ENCODE peak calls at places on chromosome 18, in eight cellular contexts. E, N, X, V, T, D, M and Z are unnamed samples.

GRCh38 chr18:56189615-56190014 is 448.8 kb downstream of the TXNL1 start:
- DNase-seq in T (no peak), N (no peak), D (no peak), X (no peak), V (peak), E (no peak), M (no peak), Z (no peak)

GRCh38 chr18:22723741-22724140 is 209.4 kb upstream of the RBBP8 start:
- DNase-seq in X (no peak), M (no peak), T (no peak), D (no peak), E (no peak), N (no peak), V (no peak), Z (no peak)

GRCh38 chr18:35378206-35378795 is 1.2 kb upstream of the ZNF396 start:
- DNase-seq in E (no peak), D (no peak), V (no peak), M (no peak), X (no peak), N (peak), T (no peak), Z (no peak)

GRCh38 chr18:68181956-68182355 is 533.0 kb downstream of the TMX3 start:
- DNase-seq in X (no peak), E (no peak), M (no peak), T (no peak), V (no peak), N (peak), D (no peak), Z (no peak)

GRCh38 chr18:63970803-63971191 is 916 bp downstream of the SERPINB8 start:
- DNase-seq in N (peak), D (peak), X (no peak), T (peak), M (no peak), E (peak), V (peak), Z (no peak)

GRCh38 chr18:34978953-34979608 is 62.1 kb upstream of the MAPRE2 start:
- DNase-seq in D (peak), N (peak), T (peak), M (peak), V (peak), E (peak), X (peak), Z (peak)

GRCh38 chr18:79704631-79705030 is 25.0 kb downstream of the CTDP1 start:
- DNase-seq in M (no peak), D (no peak), X (no peak), T (no peak), E (no peak), V (no peak), N (no peak), Z (no peak)

GRCh38 chr18:12036201-12036751 is 55.0 kb downstream of the IMPA2 start:
- DNase-seq in N (no peak), E (no peak), M (no peak), V (no peak), T (no peak), X (no peak), D (no peak), Z (no peak)

GRCh38 chr18:13620206-13620672 is 106.1 kb downstream of the FAM210A start:
- DNase-seq in X (no peak), N (no peak), M (no peak), E (no peak), V (no peak), T (no peak), D (no peak), Z (no peak)

GRCh38 chr18:10248738-10249137 is 205.7 kb upstream of the APCDD1 start:
- DNase-seq in E (no peak), X (no peak), V (no peak), T (no peak), D (no peak), M (no peak), N (no peak), Z (no peak)

GRCh38 chr18:28099237-28099636 is 77.7 kb downstream of the CDH2 start:
- DNase-seq in M (no peak), D (no peak), V (no peak), E (no peak), T (no peak), X (no peak), N (peak), Z (no peak)

GRCh38 chr18:8121942-8122480 is 487.2 kb upstream of the RAB12 start:
- DNase-seq in V (no peak), X (no peak), N (peak), M (peak), T (no peak), E (no peak), D (no peak), Z (no peak)

GRCh38 chr18:23560186-23560585 is 26.1 kb downstream of the NPC1 start:
- DNase-seq in V (no peak), E (no peak), X (no peak), D (no peak), N (no peak), T (no peak), M (no peak), Z (no peak)

GRCh38 chr18:63505566-63506335 is 29.0 kb downstream of the SERPINB5 start:
- DNase-seq in N (peak), V (peak), D (no peak), X (peak), E (no peak), M (no peak), T (peak), Z (peak)

GRCh38 chr18:45839415-45840395 is 14.2 kb downstream of the SIGLEC15 start:
- DNase-seq in E (no peak), X (peak), T (no peak), N (peak), D (no peak), M (peak), V (no peak), Z (no peak)
- TF ChIP-seq CTCF in E (peak), X (peak), T (no peak), N (peak), D (peak), M (peak), V (peak), Z (no peak)

GRCh38 chr18:46224181-46224775 is 120.1 kb downstream of the HAUS1 start:
- DNase-seq in X (no peak), E (no peak), M (no peak), V (no peak), D (no peak), T (no peak), N (no peak), Z (no peak)

GRCh38 chr18:46220116-46220515 is 115.9 kb downstream of the HAUS1 start:
- DNase-seq in X (no peak), V (no peak), N (peak), E (no peak), T (no peak), D (no peak), M (no peak), Z (no peak)

GRCh38 chr18:46226461-46226860 is 122.3 kb downstream of the HAUS1 start:
- DNase-seq in V (no peak), D (no peak), T (no peak), N (peak), E (no peak), X (no peak), M (no peak), Z (no peak)

GRCh38 chr18:46222710-46223360 is 118.7 kb downstream of the HAUS1 start:
- DNase-seq in M (no peak), X (no peak), T (no peak), D (no peak), E (no peak), V (no peak), N (no peak), Z (no peak)

DNA sequence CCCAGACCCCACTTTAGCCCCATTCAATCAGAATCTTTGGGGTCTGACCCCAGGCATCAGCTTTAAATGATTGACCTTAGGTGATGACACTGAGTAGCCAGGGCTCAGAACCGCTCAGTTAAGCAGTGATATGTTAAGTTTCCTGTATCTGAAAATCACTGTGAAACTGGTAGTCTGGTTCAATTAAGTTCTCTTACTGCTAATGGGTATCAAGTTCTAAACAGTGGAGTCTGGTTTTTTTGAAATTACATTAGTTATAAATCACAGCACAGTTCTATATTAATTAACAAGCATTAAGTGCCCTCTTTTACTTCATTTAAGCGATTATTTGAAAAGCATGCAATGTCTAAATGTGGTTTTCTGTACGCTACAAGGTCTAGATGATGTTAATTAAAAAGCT is 117.9 kb downstream of the HAUS1 start:
- DNase-seq in E (no peak), M (no peak), X (no peak), D (no peak), T (no peak), N (no peak), V (no peak), Z (no peak)
- TF ChIP-seq CTCF in E (no peak), M (no peak), X (no peak), D (no peak), T (no peak), N (no peak), V (no peak), Z (no peak)

DNA sequence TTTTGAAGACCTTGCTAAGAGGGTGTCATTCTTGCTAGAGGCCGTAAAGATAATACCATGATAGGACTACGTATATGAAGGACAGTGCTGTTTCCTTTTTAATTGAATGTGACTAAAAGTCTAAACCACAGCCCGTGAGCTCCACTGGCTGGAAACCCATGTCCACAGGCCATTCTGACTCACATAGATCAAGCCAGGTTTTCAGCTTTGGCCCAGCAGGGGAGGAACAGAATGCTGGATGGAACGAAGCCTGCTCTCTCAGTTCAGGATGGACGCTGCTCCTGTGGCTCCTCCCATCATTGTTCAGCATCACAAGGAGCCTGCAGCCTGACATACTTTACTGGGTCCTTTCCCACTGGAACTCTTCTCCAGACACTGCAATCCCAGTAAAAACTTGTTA is 47.6 kb downstream of the ALPK2 start:
- DNase-seq in N (peak), X (no peak), E (no peak), V (no peak), M (peak), T (no peak), D (no peak), Z (no peak)
- TF ChIP-seq CTCF in N (peak), X (no peak), E (no peak), V (no peak), M (no peak), T (no peak), D (no peak), Z (no peak)

GRCh38 chr18:76382265-76382664 is 112.8 kb downstream of the ZNF516 start:
- DNase-seq in T (no peak), X (no peak), N (peak), V (no peak), D (no peak), E (no peak), M (no peak), Z (no peak)

GRCh38 chr18:76379226-76380126 is 115.6 kb downstream of the ZNF516 start:
- DNase-seq in X (no peak), M (no peak), E (no peak), D (no peak), T (no peak), V (no peak), N (no peak), Z (no peak)

GRCh38 chr18:76380127-76380729 is 114.8 kb downstream of the ZNF516 start:
- DNase-seq in V (no peak), T (no peak), X (no peak), E (no peak), N (no peak), D (no peak), M (no peak), Z (no peak)

GRCh38 chr18:76378526-76379215 is 116.4 kb downstream of the ZNF516 start:
- DNase-seq in V (no peak), X (no peak), T (no peak), M (no peak), N (no peak), E (no peak), D (no peak), Z (peak)

GRCh38 chr18:76380791-76381405 is 114.1 kb downstream of the ZNF516 start:
- DNase-seq in N (no peak), V (peak), M (no peak), D (peak), X (no peak), E (no peak), T (no peak), Z (no peak)
- TF ChIP-seq CTCF in N (peak), V (peak), M (peak), D (peak), X (peak), E (peak), T (no peak), Z (no peak)